ENCODE peak calls at places on chromosomes 4 and X, in eight cellular contexts. One of them, this sample, is unnamed.

GRCh38 chr4:28435346-28435745 is 1574.7 kb downstream of the STIM2 start:
- DNase-seq in A673: no peak
- DNase-seq in lung: no peak
- DNase-seq in heart right ventricle: no peak
- DNase-seq in colonic mucosa: no peak
- DNase-seq in kidney: no peak
- DNase-seq in right lobe of liver: no peak
- DNase-seq in AG04450: no peak
- DNase-seq in this sample: no peak

GRCh38 chr4:141304346-141304745 is 83.7 kb downstream of the ZNF330 start:
- DNase-seq in heart right ventricle: no peak
- DNase-seq in colonic mucosa: no peak
- DNase-seq in kidney: no peak
- DNase-seq in right lobe of liver: no peak
- DNase-seq in AG04450: no peak
- DNase-seq in A673: no peak
- DNase-seq in lung: no peak
- DNase-seq in this sample: no peak

GRCh38 chr4:139050436-139050835 is 34.9 kb downstream of the NOCT start:
- DNase-seq in kidney: no peak
- DNase-seq in lung: no peak
- DNase-seq in A673: no peak
- DNase-seq in AG04450: no peak
- DNase-seq in right lobe of liver: no peak
- DNase-seq in colonic mucosa: no peak
- DNase-seq in heart right ventricle: no peak
- DNase-seq in this sample: no peak

GRCh38 chr4:60989141-60989540 is 211.0 kb upstream of the ADGRL3 start:
- DNase-seq in colonic mucosa: no peak
- DNase-seq in heart right ventricle: no peak
- DNase-seq in AG04450: no peak
- DNase-seq in lung: no peak
- DNase-seq in right lobe of liver: no peak
- DNase-seq in A673: no peak
- DNase-seq in kidney: no peak
- DNase-seq in this sample: no peak

GRCh38 chr4:123411514-123411913 is 14.9 kb downstream of the SPRY1 start:
- DNase-seq in kidney: no peak
- DNase-seq in heart right ventricle: no peak
- DNase-seq in right lobe of liver: no peak
- DNase-seq in AG04450: no peak
- DNase-seq in A673: no peak
- DNase-seq in lung: no peak
- DNase-seq in colonic mucosa: no peak
- DNase-seq in this sample: no peak

GRCh38 chrX:46588263-46588662 is 14.7 kb downstream of the CHST7 start:
- DNase-seq in lung: no peak
- DNase-seq in colonic mucosa: no peak
- DNase-seq in A673: peak
- DNase-seq in kidney: no peak
- DNase-seq in AG04450: no peak
- DNase-seq in heart right ventricle: peak
- DNase-seq in right lobe of liver: no peak
- DNase-seq in this sample: peak

GRCh38 chr4:108779958-108780357 is 17.1 kb upstream of the ETNPPL start:
- DNase-seq in A673: no peak
- DNase-seq in kidney: no peak
- DNase-seq in lung: no peak
- DNase-seq in AG04450: no peak
- DNase-seq in heart right ventricle: no peak
- DNase-seq in colonic mucosa: no peak
- DNase-seq in right lobe of liver: no peak
- DNase-seq in this sample: no peak

GRCh38 chrX:136262241-136262640 is 11.0 kb upstream of the MAP7D3 start:
- DNase-seq in AG04450: no peak
- DNase-seq in kidney: no peak
- DNase-seq in lung: no peak
- DNase-seq in heart right ventricle: no peak
- DNase-seq in right lobe of liver: no peak
- DNase-seq in colonic mucosa: no peak
- DNase-seq in A673: no peak
- DNase-seq in this sample: no peak

GRCh38 chr4:4861592-4862551 is 2.4 kb downstream of the MSX1 start:
- DNase-seq in heart right ventricle: no peak
- DNase-seq in colonic mucosa: no peak
- DNase-seq in kidney: peak
- DNase-seq in A673: no peak
- DNase-seq in AG04450: no peak
- DNase-seq in lung: no peak
- DNase-seq in right lobe of liver: no peak
- DNase-seq in this sample: no peak

GRCh38 chr4:30269850-30270249 is 450.3 kb upstream of the PCDH7 start:
- DNase-seq in right lobe of liver: no peak
- DNase-seq in heart right ventricle: no peak
- DNase-seq in kidney: no peak
- DNase-seq in A673: peak
- DNase-seq in colonic mucosa: no peak
- DNase-seq in AG04450: no peak
- DNase-seq in lung: no peak
- DNase-seq in this sample: no peak

GRCh38 chr4:62912531-62912930 is 1496.7 kb downstream of the TECRL start:
- DNase-seq in A673: no peak
- DNase-seq in kidney: no peak
- DNase-seq in lung: no peak
- DNase-seq in colonic mucosa: no peak
- DNase-seq in AG04450: no peak
- DNase-seq in right lobe of liver: no peak
- DNase-seq in heart right ventricle: no peak
- DNase-seq in this sample: no peak

GRCh38 chrX:10157545-10157944 is 770 bp downstream of the CLCN4 start:
- DNase-seq in right lobe of liver: no peak
- DNase-seq in colonic mucosa: no peak
- DNase-seq in A673: no peak
- DNase-seq in lung: no peak
- DNase-seq in heart right ventricle: no peak
- DNase-seq in kidney: no peak
- DNase-seq in AG04450: no peak
- DNase-seq in this sample: no peak
- H3K27ac ChIP-seq in right lobe of liver: peak
- H3K27ac ChIP-seq in colonic mucosa: no peak
- H3K27ac ChIP-seq in A673: no peak
- H3K27ac ChIP-seq in lung: no peak
- H3K27ac ChIP-seq in heart right ventricle: peak
- H3K27ac ChIP-seq in kidney: peak
- H3K27ac ChIP-seq in AG04450: no peak
- H3K27ac ChIP-seq in this sample: peak

GRCh38 chr4:38993683-38994082 is 38.5 kb downstream of the TMEM156 start:
- DNase-seq in A673: no peak
- DNase-seq in right lobe of liver: no peak
- DNase-seq in heart right ventricle: no peak
- DNase-seq in lung: no peak
- DNase-seq in AG04450: no peak
- DNase-seq in colonic mucosa: no peak
- DNase-seq in kidney: no peak
- DNase-seq in this sample: no peak
- H3K4me3 ChIP-seq in A673: no peak
- H3K4me3 ChIP-seq in right lobe of liver: no peak
- H3K4me3 ChIP-seq in heart right ventricle: no peak
- H3K4me3 ChIP-seq in lung: no peak
- H3K4me3 ChIP-seq in AG04450: no peak
- H3K4me3 ChIP-seq in colonic mucosa: no peak
- H3K4me3 ChIP-seq in kidney: no peak
- H3K4me3 ChIP-seq in this sample: no peak

GRCh38 chrX:129682979-129683378 is 28.2 kb upstream of the APLN start:
- DNase-seq in kidney: no peak
- DNase-seq in heart right ventricle: no peak
- DNase-seq in colonic mucosa: no peak
- DNase-seq in A673: no peak
- DNase-seq in right lobe of liver: no peak
- DNase-seq in lung: no peak
- DNase-seq in AG04450: no peak
- DNase-seq in this sample: no peak

GRCh38 chrX:129678881-129679195 is 24.1 kb upstream of the APLN start:
- DNase-seq in AG04450: no peak
- DNase-seq in A673: no peak
- DNase-seq in colonic mucosa: no peak
- DNase-seq in heart right ventricle: no peak
- DNase-seq in lung: no peak
- DNase-seq in kidney: no peak
- DNase-seq in right lobe of liver: no peak
- DNase-seq in this sample: no peak

GRCh38 chrX:129679856-129680255 is 25.1 kb upstream of the APLN start:
- DNase-seq in A673: no peak
- DNase-seq in kidney: no peak
- DNase-seq in right lobe of liver: no peak
- DNase-seq in heart right ventricle: no peak
- DNase-seq in AG04450: no peak
- DNase-seq in lung: no peak
- DNase-seq in colonic mucosa: no peak
- DNase-seq in this sample: no peak

DNA sequence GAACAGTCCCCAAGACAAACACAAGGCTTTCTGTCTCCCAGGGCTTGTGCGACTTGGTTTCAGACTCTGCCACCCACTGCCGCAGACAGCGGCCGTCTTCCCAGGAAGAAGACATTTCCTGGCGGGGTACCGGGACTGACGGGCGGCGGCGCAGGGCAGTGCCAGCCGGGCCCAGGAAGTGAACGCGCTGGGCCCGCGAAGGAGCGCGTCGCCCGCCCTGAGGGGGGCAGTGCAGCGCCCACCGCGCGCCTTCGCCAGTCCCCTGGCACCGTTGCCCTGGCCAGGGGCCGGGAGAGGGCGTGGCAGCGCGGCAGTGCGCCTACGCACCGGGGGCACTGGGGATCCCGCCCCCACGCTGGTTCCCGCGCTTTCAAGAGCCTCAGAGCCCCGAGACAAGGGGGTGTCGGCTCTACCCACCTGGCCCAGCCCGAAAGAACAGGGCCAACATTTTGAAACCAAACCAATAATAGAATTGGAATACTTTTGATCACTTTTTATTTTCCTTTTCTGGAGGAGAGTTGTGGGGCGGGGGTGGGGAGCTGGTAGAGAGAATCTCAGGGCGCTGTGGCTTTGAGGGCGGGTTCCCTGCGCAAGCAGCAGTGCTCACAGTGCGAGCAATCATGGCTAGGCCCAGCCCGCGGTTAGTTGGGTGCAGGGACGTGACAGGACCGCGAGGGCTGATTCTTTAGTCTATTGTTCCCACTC is 23.6 kb upstream of the APLN start:
- DNase-seq in AG04450: no peak
- DNase-seq in lung: peak
- DNase-seq in colonic mucosa: peak
- DNase-seq in A673: peak
- DNase-seq in heart right ventricle: peak
- DNase-seq in kidney: peak
- DNase-seq in right lobe of liver: peak
- DNase-seq in this sample: peak
- TF ChIP-seq CTCF in AG04450: no peak
- TF ChIP-seq CTCF in lung: peak
- TF ChIP-seq CTCF in colonic mucosa: peak
- TF ChIP-seq CTCF in A673: peak
- TF ChIP-seq CTCF in heart right ventricle: peak
- TF ChIP-seq CTCF in kidney: no peak
- TF ChIP-seq CTCF in right lobe of liver: peak
- TF ChIP-seq CTCF in this sample: peak

GRCh38 chrX:102711872-102712215 is 404 bp upstream of the GPRASP2 start:
- DNase-seq in A673: no peak
- DNase-seq in right lobe of liver: no peak
- DNase-seq in kidney: no peak
- DNase-seq in heart right ventricle: no peak
- DNase-seq in lung: no peak
- DNase-seq in colonic mucosa: no peak
- DNase-seq in AG04450: no peak
- DNase-seq in this sample: no peak

GRCh38 chrX:102712216-102712966 is at the start of gene GPRASP2:
- DNase-seq in A673: peak
- DNase-seq in AG04450: no peak
- DNase-seq in lung: peak
- DNase-seq in heart right ventricle: peak
- DNase-seq in colonic mucosa: peak
- DNase-seq in kidney: peak
- DNase-seq in right lobe of liver: peak
- DNase-seq in this sample: peak

GRCh38 chrX:102714994-102715393 is 2.7 kb downstream of the GPRASP2 start:
- DNase-seq in heart right ventricle: no peak
- DNase-seq in AG04450: no peak
- DNase-seq in lung: no peak
- DNase-seq in right lobe of liver: no peak
- DNase-seq in colonic mucosa: no peak
- DNase-seq in A673: peak
- DNase-seq in kidney: no peak
- DNase-seq in this sample: no peak

GRCh38 chrX:102715967-102716366 is 3.7 kb downstream of the GPRASP2 start:
- DNase-seq in heart right ventricle: no peak
- DNase-seq in lung: no peak
- DNase-seq in A673: no peak
- DNase-seq in kidney: no peak
- DNase-seq in colonic mucosa: no peak
- DNase-seq in AG04450: no peak
- DNase-seq in right lobe of liver: no peak
- DNase-seq in this sample: no peak

DNA sequence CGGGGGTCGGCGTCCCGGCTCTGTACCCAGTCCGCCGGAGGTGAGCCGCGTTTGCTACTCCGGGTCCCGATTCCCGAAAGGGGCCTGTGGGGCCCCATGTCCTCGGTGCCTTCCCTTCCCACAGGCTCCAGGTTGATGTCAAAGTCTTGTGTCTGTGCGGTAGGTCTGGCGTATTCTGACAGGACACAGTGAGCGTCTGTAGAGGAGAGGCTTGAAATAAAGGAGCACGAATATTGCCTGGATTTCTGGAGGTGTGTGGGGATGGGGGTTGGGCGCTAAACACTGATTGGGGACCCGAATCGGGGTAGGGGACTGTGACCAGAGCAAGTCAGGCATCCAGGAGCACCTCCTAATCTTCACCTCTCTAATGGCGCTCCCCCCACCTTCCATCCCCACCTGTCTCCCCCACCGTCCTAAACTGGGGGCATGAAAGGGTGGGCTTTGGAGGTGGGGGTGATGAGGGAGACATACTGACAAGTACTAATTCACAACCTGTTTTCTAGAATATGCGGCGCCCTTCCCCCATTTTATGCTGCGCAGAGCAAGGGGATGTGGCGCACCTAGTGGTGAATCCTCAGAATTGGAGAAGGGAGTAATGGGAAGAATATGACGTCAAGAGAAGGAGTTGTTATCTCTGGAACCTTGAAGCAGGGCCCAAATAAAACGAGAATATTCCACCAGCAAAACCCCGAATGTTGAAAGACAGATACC is 874 bp downstream of the GPRASP2 start:
- DNase-seq in lung: no peak
- DNase-seq in kidney: no peak
- DNase-seq in A673: peak
- DNase-seq in heart right ventricle: peak
- DNase-seq in AG04450: no peak
- DNase-seq in colonic mucosa: peak
- DNase-seq in right lobe of liver: peak
- DNase-seq in this sample: peak
- H3K27ac ChIP-seq in lung: peak
- H3K27ac ChIP-seq in kidney: peak
- H3K27ac ChIP-seq in A673: no peak
- H3K27ac ChIP-seq in heart right ventricle: peak
- H3K27ac ChIP-seq in AG04450: no peak
- H3K27ac ChIP-seq in colonic mucosa: no peak
- H3K27ac ChIP-seq in right lobe of liver: peak
- H3K27ac ChIP-seq in this sample: peak

This sample was measured in left ventricle myocardium inferior.